ENCODE peak calls at places on chromosomes 2 and 18, in nine cellular contexts. One of them, this sample, is unnamed. For H3K36me3, the result is how much of the 10 kb centered on the place peaks cover.

GRCh38 chr2:75162897-75163296 is 36.4 kb downstream of the TACR1 start:
- DNase-seq in uterus: no peak
- DNase-seq in neural progenitor cell: no peak
- DNase-seq in aorta: no peak
- DNase-seq in tibial nerve: no peak
- DNase-seq in heart right ventricle: no peak
- DNase-seq in fibroblast of lung: no peak
- DNase-seq in adrenal gland: no peak
- DNase-seq in MG63: no peak
- DNase-seq in this sample: no peak

GRCh38 chr2:152632736-152633135 is 84.5 kb downstream of the PRPF40A start:
- DNase-seq in uterus: no peak
- DNase-seq in fibroblast of lung: peak
- DNase-seq in neural progenitor cell: no peak
- DNase-seq in adrenal gland: no peak
- DNase-seq in tibial nerve: no peak
- DNase-seq in heart right ventricle: no peak
- DNase-seq in MG63: no peak
- DNase-seq in aorta: no peak
- DNase-seq in this sample: no peak

GRCh38 chr2:142286618-142287017 is 155.8 kb upstream of the LRP1B start:
- DNase-seq in uterus: no peak
- DNase-seq in fibroblast of lung: no peak
- DNase-seq in neural progenitor cell: peak
- DNase-seq in aorta: no peak
- DNase-seq in heart right ventricle: no peak
- DNase-seq in tibial nerve: no peak
- DNase-seq in MG63: no peak
- DNase-seq in adrenal gland: no peak
- DNase-seq in this sample: no peak

GRCh38 chr2:195407782-195408181 is 249.2 kb upstream of the SLC39A10 start:
- DNase-seq in adrenal gland: no peak
- DNase-seq in aorta: no peak
- DNase-seq in uterus: no peak
- DNase-seq in fibroblast of lung: peak
- DNase-seq in tibial nerve: no peak
- DNase-seq in heart right ventricle: no peak
- DNase-seq in neural progenitor cell: no peak
- DNase-seq in MG63: no peak
- DNase-seq in this sample: no peak

GRCh38 chr2:120110507-120110906 is 97.6 kb downstream of the EPB41L5 start:
- DNase-seq in MG63: no peak
- DNase-seq in neural progenitor cell: no peak
- DNase-seq in heart right ventricle: no peak
- DNase-seq in aorta: no peak
- DNase-seq in fibroblast of lung: no peak
- DNase-seq in tibial nerve: no peak
- DNase-seq in adrenal gland: peak
- DNase-seq in uterus: no peak
- DNase-seq in this sample: no peak

GRCh38 chr2:19536136-19536535 is 177.7 kb upstream of the OSR1 start:
- DNase-seq in adrenal gland: no peak
- DNase-seq in heart right ventricle: no peak
- DNase-seq in neural progenitor cell: peak
- DNase-seq in aorta: no peak
- DNase-seq in tibial nerve: no peak
- DNase-seq in uterus: no peak
- DNase-seq in MG63: no peak
- DNase-seq in fibroblast of lung: no peak
- DNase-seq in this sample: no peak

GRCh38 chr2:51413726-51414125 is 381.8 kb upstream of the NRXN1 start:
- DNase-seq in fibroblast of lung: peak
- DNase-seq in uterus: no peak
- DNase-seq in heart right ventricle: no peak
- DNase-seq in MG63: no peak
- DNase-seq in aorta: no peak
- DNase-seq in adrenal gland: no peak
- DNase-seq in tibial nerve: no peak
- DNase-seq in neural progenitor cell: no peak
- DNase-seq in this sample: no peak

GRCh38 chr2:214465386-214466146 is 54.7 kb downstream of the VWC2L start:
- DNase-seq in adrenal gland: no peak
- DNase-seq in uterus: no peak
- DNase-seq in aorta: no peak
- DNase-seq in neural progenitor cell: no peak
- DNase-seq in heart right ventricle: no peak
- DNase-seq in MG63: peak
- DNase-seq in fibroblast of lung: peak
- DNase-seq in tibial nerve: no peak
- DNase-seq in this sample: no peak

GRCh38 chr2:109356251-109357035 is 227.4 kb downstream of the SH3RF3 start:
- DNase-seq in adrenal gland: no peak
- DNase-seq in aorta: no peak
- DNase-seq in tibial nerve: no peak
- DNase-seq in fibroblast of lung: no peak
- DNase-seq in MG63: no peak
- DNase-seq in uterus: peak
- DNase-seq in neural progenitor cell: no peak
- DNase-seq in heart right ventricle: no peak
- DNase-seq in this sample: no peak

GRCh38 chr2:112916625-112917024 is 5.7 kb downstream of the IL37 start:
- DNase-seq in MG63: no peak
- DNase-seq in fibroblast of lung: no peak
- DNase-seq in tibial nerve: no peak
- DNase-seq in adrenal gland: no peak
- DNase-seq in aorta: no peak
- DNase-seq in neural progenitor cell: no peak
- DNase-seq in heart right ventricle: no peak
- DNase-seq in uterus: no peak
- DNase-seq in this sample: no peak

GRCh38 chr2:33221046-33221784 is 255.2 kb upstream of the RASGRP3 start:
- DNase-seq in MG63: no peak
- DNase-seq in tibial nerve: no peak
- DNase-seq in adrenal gland: no peak
- DNase-seq in neural progenitor cell: no peak
- DNase-seq in aorta: no peak
- DNase-seq in fibroblast of lung: no peak
- DNase-seq in heart right ventricle: no peak
- DNase-seq in uterus: no peak
- DNase-seq in this sample: no peak

GRCh38 chr2:111175615-111176014 is 54.9 kb downstream of the BCL2L11 start:
- DNase-seq in neural progenitor cell: no peak
- DNase-seq in adrenal gland: no peak
- DNase-seq in heart right ventricle: no peak
- DNase-seq in MG63: no peak
- DNase-seq in uterus: no peak
- DNase-seq in fibroblast of lung: no peak
- DNase-seq in aorta: no peak
- DNase-seq in tibial nerve: no peak
- DNase-seq in this sample: peak

GRCh38 chr2:224036731-224037376 is 2.2 kb downstream of the SERPINE2 start:
- DNase-seq in aorta: no peak
- DNase-seq in neural progenitor cell: no peak
- DNase-seq in heart right ventricle: no peak
- DNase-seq in uterus: no peak
- DNase-seq in fibroblast of lung: no peak
- DNase-seq in adrenal gland: no peak
- DNase-seq in MG63: peak
- DNase-seq in tibial nerve: no peak
- DNase-seq in this sample: no peak

GRCh38 chr2:232522014-232522854 is 2.0 kb downstream of the PRSS56 start:
- DNase-seq in adrenal gland: no peak
- DNase-seq in heart right ventricle: peak
- DNase-seq in neural progenitor cell: peak
- DNase-seq in MG63: peak
- DNase-seq in tibial nerve: no peak
- DNase-seq in aorta: peak
- DNase-seq in uterus: peak
- DNase-seq in fibroblast of lung: no peak
- DNase-seq in this sample: peak

GRCh38 chr2:27593240-27593639 is 10.4 kb downstream of the ZNF512 start:
- DNase-seq in neural progenitor cell: no peak
- DNase-seq in fibroblast of lung: no peak
- DNase-seq in adrenal gland: no peak
- DNase-seq in heart right ventricle: no peak
- DNase-seq in uterus: no peak
- DNase-seq in aorta: no peak
- DNase-seq in tibial nerve: no peak
- DNase-seq in MG63: no peak
- DNase-seq in this sample: no peak
- H3K36me3 ChIP-seq in neural progenitor cell: under half
- H3K36me3 ChIP-seq in fibroblast of lung: under half
- H3K36me3 ChIP-seq in adrenal gland: under half
- H3K36me3 ChIP-seq in heart right ventricle: under half
- H3K36me3 ChIP-seq in uterus: under half
- H3K36me3 ChIP-seq in aorta: under half
- H3K36me3 ChIP-seq in tibial nerve: under half
- H3K36me3 ChIP-seq in MG63: under half
- H3K36me3 ChIP-seq in this sample: half or more

DNA sequence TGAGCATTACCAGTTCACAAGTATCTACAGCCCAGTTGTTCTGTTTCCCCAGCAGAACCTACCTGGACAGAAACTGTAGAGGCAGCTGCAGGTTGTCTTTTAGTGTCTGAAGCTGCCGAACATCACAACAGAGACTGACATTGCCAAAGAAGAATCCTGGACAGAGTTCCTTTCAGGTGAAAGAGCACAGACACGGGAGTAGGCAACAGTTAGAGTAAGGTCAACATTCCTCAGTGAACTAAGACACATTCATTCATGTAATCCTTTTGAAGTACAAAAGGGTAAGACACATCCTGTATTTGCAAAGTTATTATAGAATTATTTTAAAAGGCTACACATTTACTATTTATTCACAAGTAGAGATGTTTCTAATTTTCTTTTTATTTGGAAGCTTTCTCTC is 14.3 kb downstream of the NPC1 start:
- DNase-seq in MG63: no peak
- DNase-seq in neural progenitor cell: no peak
- DNase-seq in heart right ventricle: no peak
- DNase-seq in uterus: no peak
- DNase-seq in tibial nerve: no peak
- DNase-seq in aorta: no peak
- DNase-seq in adrenal gland: no peak
- DNase-seq in fibroblast of lung: no peak
- DNase-seq in this sample: no peak
- H3K36me3 ChIP-seq in MG63: under half
- H3K36me3 ChIP-seq in neural progenitor cell: under half
- H3K36me3 ChIP-seq in heart right ventricle: under half
- H3K36me3 ChIP-seq in uterus: under half
- H3K36me3 ChIP-seq in tibial nerve: under half
- H3K36me3 ChIP-seq in aorta: under half
- H3K36me3 ChIP-seq in adrenal gland: under half
- H3K36me3 ChIP-seq in fibroblast of lung: under half
- H3K36me3 ChIP-seq in this sample: half or more

DNA sequence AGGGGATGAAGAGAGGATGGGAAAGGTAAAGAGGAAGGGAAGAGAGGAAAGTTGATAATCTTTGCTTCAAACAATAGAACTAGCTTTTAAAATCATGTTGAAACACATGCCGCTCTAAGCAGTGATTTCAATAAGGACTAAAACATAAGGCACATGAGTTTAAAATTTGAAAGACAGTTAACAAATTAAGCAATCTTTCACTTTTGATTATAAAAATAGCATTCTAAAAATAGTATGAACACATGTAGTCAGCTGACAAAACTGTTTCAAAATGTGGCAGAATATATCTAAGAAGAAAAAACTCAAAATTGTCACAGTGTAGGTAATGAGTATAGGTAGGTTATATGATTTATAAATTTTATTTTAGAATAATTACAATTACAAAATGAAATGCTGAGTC is 25.3 kb downstream of the PSME4 start:
- DNase-seq in uterus: no peak
- DNase-seq in neural progenitor cell: no peak
- DNase-seq in MG63: no peak
- DNase-seq in heart right ventricle: no peak
- DNase-seq in tibial nerve: no peak
- DNase-seq in fibroblast of lung: no peak
- DNase-seq in adrenal gland: no peak
- DNase-seq in aorta: no peak
- DNase-seq in this sample: no peak
- H3K36me3 ChIP-seq in uterus: under half
- H3K36me3 ChIP-seq in neural progenitor cell: under half
- H3K36me3 ChIP-seq in MG63: under half
- H3K36me3 ChIP-seq in heart right ventricle: under half
- H3K36me3 ChIP-seq in tibial nerve: under half
- H3K36me3 ChIP-seq in fibroblast of lung: under half
- H3K36me3 ChIP-seq in adrenal gland: under half
- H3K36me3 ChIP-seq in aorta: under half
- H3K36me3 ChIP-seq in this sample: under half

DNA sequence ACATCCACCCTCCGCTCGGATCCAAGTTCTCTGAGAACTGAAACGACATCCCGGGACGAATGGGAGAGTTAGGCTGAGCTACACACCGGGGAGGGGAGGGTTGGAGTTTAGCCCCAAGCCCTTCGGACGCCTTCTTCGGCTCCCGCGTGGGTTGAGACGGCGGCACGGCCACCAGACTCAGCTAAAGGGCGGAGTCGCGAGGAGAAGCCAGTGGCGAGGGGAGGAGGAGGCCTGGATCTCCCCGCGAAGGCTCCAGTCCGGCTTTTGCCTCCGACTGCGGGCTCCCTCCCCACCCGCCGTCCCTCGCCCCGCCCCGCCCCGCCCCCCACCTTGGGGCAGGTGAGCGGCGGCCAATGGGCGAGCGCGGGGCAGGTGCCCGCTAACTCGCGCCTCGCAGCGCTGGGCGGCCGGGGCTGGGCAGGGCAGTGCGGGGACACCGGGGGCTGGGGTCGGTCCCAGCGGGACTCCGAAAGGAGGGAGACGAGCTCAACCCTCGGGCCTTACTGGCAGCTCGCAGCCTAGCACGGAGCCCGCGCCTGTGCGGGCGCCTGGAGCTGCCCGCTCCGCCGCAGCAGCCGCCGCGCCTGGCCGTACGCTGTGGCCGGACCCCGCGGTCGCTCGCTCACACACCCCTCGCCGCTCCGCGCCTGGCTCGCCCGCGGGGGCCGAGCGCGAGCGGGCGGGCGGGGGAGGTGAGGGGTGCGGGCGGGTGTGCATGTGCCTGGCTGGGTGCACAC is at the start of gene EMX1:
- DNase-seq in aorta: peak
- DNase-seq in fibroblast of lung: no peak
- DNase-seq in uterus: no peak
- DNase-seq in MG63: peak
- DNase-seq in neural progenitor cell: peak
- DNase-seq in adrenal gland: no peak
- DNase-seq in heart right ventricle: no peak
- DNase-seq in tibial nerve: no peak
- DNase-seq in this sample: peak
- H3K36me3 ChIP-seq in aorta: under half
- H3K36me3 ChIP-seq in fibroblast of lung: under half
- H3K36me3 ChIP-seq in uterus: under half
- H3K36me3 ChIP-seq in MG63: under half
- H3K36me3 ChIP-seq in neural progenitor cell: under half
- H3K36me3 ChIP-seq in adrenal gland: under half
- H3K36me3 ChIP-seq in heart right ventricle: under half
- H3K36me3 ChIP-seq in tibial nerve: under half
- H3K36me3 ChIP-seq in this sample: under half

DNA sequence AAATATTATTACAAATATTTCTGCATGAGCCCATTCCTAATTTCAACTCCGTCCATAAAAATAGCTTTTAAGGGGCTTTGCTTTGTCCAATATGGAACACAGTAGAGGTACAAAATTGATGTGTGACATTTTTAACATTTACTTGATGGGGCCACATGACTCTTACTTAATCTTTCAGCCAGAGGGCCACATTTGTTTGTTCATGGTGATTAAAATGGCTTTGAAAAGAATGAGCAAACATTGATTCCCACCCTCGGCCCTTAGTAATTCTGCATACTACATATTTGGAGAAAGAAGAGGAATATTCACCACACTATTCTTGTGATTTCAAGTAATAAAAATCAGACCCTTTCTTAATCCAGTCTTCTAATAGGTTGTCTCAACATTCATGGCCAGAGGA is 17.5 kb downstream of the ARPC2 start:
- DNase-seq in MG63: no peak
- DNase-seq in neural progenitor cell: no peak
- DNase-seq in tibial nerve: no peak
- DNase-seq in fibroblast of lung: no peak
- DNase-seq in aorta: no peak
- DNase-seq in heart right ventricle: no peak
- DNase-seq in adrenal gland: no peak
- DNase-seq in uterus: no peak
- DNase-seq in this sample: no peak
- H3K36me3 ChIP-seq in MG63: half or more
- H3K36me3 ChIP-seq in neural progenitor cell: under half
- H3K36me3 ChIP-seq in tibial nerve: under half
- H3K36me3 ChIP-seq in fibroblast of lung: under half
- H3K36me3 ChIP-seq in aorta: under half
- H3K36me3 ChIP-seq in heart right ventricle: under half
- H3K36me3 ChIP-seq in adrenal gland: under half
- H3K36me3 ChIP-seq in uterus: under half
- H3K36me3 ChIP-seq in this sample: half or more